ENCODE peak calls at places on chromosomes 5 and 9, in six cellular contexts. One of them, this sample, is unnamed.

GRCh38 chr5:128015978-128016377 is 67.6 kb upstream of the SLC12A2 start:
- DNase-seq in amygdala: no peak
- DNase-seq in effector CD4-positive, alpha-beta T cell: no peak
- DNase-seq in hepatic stellate cell: no peak
- DNase-seq in colonic mucosa: no peak
- DNase-seq in iPS-NIHi11: no peak
- DNase-seq in this sample: no peak

GRCh38 chr9:16675131-16675530 is 195.3 kb downstream of the BNC2 start:
- DNase-seq in hepatic stellate cell: no peak
- DNase-seq in iPS-NIHi11: no peak
- DNase-seq in amygdala: no peak
- DNase-seq in effector CD4-positive, alpha-beta T cell: no peak
- DNase-seq in colonic mucosa: no peak
- DNase-seq in this sample: no peak

GRCh38 chr9:131618785-131619184 is 73.5 kb downstream of the PRRT1B start:
- DNase-seq in colonic mucosa: no peak
- DNase-seq in iPS-NIHi11: no peak
- DNase-seq in effector CD4-positive, alpha-beta T cell: no peak
- DNase-seq in amygdala: no peak
- DNase-seq in hepatic stellate cell: no peak
- DNase-seq in this sample: no peak

GRCh38 chr5:114221807-114222206 is 140.1 kb upstream of the KCNN2 start:
- DNase-seq in amygdala: no peak
- DNase-seq in iPS-NIHi11: no peak
- DNase-seq in colonic mucosa: no peak
- DNase-seq in hepatic stellate cell: no peak
- DNase-seq in effector CD4-positive, alpha-beta T cell: no peak
- DNase-seq in this sample: no peak

GRCh38 chr5:10685103-10685502 is 75.9 kb downstream of the DAP start:
- DNase-seq in amygdala: no peak
- DNase-seq in effector CD4-positive, alpha-beta T cell: no peak
- DNase-seq in hepatic stellate cell: no peak
- DNase-seq in iPS-NIHi11: no peak
- DNase-seq in colonic mucosa: no peak
- DNase-seq in this sample: no peak

GRCh38 chr9:108151161-108151586 is 661.6 kb upstream of the KLF4 start:
- DNase-seq in effector CD4-positive, alpha-beta T cell: no peak
- DNase-seq in colonic mucosa: no peak
- DNase-seq in hepatic stellate cell: no peak
- DNase-seq in amygdala: no peak
- DNase-seq in iPS-NIHi11: no peak
- DNase-seq in this sample: no peak

GRCh38 chr5:59525957-59526356 is 367.6 kb downstream of the PDE4D start:
- DNase-seq in effector CD4-positive, alpha-beta T cell: no peak
- DNase-seq in amygdala: no peak
- DNase-seq in iPS-NIHi11: no peak
- DNase-seq in hepatic stellate cell: peak; percentile 13
- DNase-seq in colonic mucosa: no peak
- DNase-seq in this sample: no peak

GRCh38 chr5:150616024-150616470 is 24.4 kb upstream of the SYNPO start:
- DNase-seq in effector CD4-positive, alpha-beta T cell: no peak
- DNase-seq in hepatic stellate cell: no peak
- DNase-seq in colonic mucosa: peak; percentile 92
- DNase-seq in iPS-NIHi11: no peak
- DNase-seq in amygdala: no peak
- DNase-seq in this sample: no peak

GRCh38 chr9:70971698-70972097 is 149.7 kb downstream of the TRPM3 start:
- DNase-seq in amygdala: no peak
- DNase-seq in effector CD4-positive, alpha-beta T cell: no peak
- DNase-seq in iPS-NIHi11: no peak
- DNase-seq in hepatic stellate cell: no peak
- DNase-seq in colonic mucosa: no peak
- DNase-seq in this sample: no peak

GRCh38 chr9:128979111-128979510 is 31.6 kb downstream of the NUP188 start:
- DNase-seq in iPS-NIHi11: no peak
- DNase-seq in colonic mucosa: no peak
- DNase-seq in hepatic stellate cell: no peak
- DNase-seq in effector CD4-positive, alpha-beta T cell: no peak
- DNase-seq in amygdala: no peak
- DNase-seq in this sample: no peak

GRCh38 chr9:113511856-113512761 is 48.6 kb downstream of the RGS3 start:
- DNase-seq in amygdala: no peak
- DNase-seq in iPS-NIHi11: no peak
- DNase-seq in effector CD4-positive, alpha-beta T cell: peak; percentile 48
- DNase-seq in hepatic stellate cell: peak; percentile 79
- DNase-seq in colonic mucosa: no peak
- DNase-seq in this sample: peak; percentile 85

GRCh38 chr9:5485365-5486085 is 24.8 kb upstream of the PDCD1LG2 start:
- DNase-seq in amygdala: no peak
- DNase-seq in iPS-NIHi11: no peak
- DNase-seq in colonic mucosa: no peak
- DNase-seq in effector CD4-positive, alpha-beta T cell: no peak
- DNase-seq in hepatic stellate cell: no peak
- DNase-seq in this sample: no peak

GRCh38 chr5:14364576-14365472 is 216.8 kb upstream of the OTULINL start:
- DNase-seq in amygdala: no peak
- DNase-seq in effector CD4-positive, alpha-beta T cell: no peak
- DNase-seq in hepatic stellate cell: no peak
- DNase-seq in colonic mucosa: peak; percentile 36
- DNase-seq in iPS-NIHi11: peak; percentile 75
- DNase-seq in this sample: no peak

GRCh38 chr9:95058121-95058785 is 259.3 kb downstream of the FANCC start:
- DNase-seq in amygdala: no peak
- DNase-seq in hepatic stellate cell: no peak
- DNase-seq in iPS-NIHi11: no peak
- DNase-seq in colonic mucosa: no peak
- DNase-seq in effector CD4-positive, alpha-beta T cell: no peak
- DNase-seq in this sample: no peak

GRCh38 chr9:130196643-130197042 is 24.4 kb downstream of the NCS1 start:
- DNase-seq in iPS-NIHi11: no peak
- DNase-seq in amygdala: no peak
- DNase-seq in colonic mucosa: no peak
- DNase-seq in hepatic stellate cell: no peak
- DNase-seq in effector CD4-positive, alpha-beta T cell: no peak
- DNase-seq in this sample: no peak

GRCh38 chr5:172159016-172159415 is 29.0 kb downstream of the STK10 start:
- DNase-seq in effector CD4-positive, alpha-beta T cell: no peak
- DNase-seq in amygdala: no peak
- DNase-seq in colonic mucosa: no peak
- DNase-seq in iPS-NIHi11: no peak
- DNase-seq in hepatic stellate cell: no peak
- DNase-seq in this sample: no peak

GRCh38 chr9:31683126-31683525 is 701.3 kb upstream of the ACO1 start:
- DNase-seq in amygdala: no peak
- DNase-seq in effector CD4-positive, alpha-beta T cell: no peak
- DNase-seq in iPS-NIHi11: no peak
- DNase-seq in hepatic stellate cell: no peak
- DNase-seq in colonic mucosa: no peak
- DNase-seq in this sample: no peak

GRCh38 chr5:14197056-14197455 is 53.9 kb downstream of the TRIO start:
- DNase-seq in amygdala: no peak
- DNase-seq in effector CD4-positive, alpha-beta T cell: no peak
- DNase-seq in iPS-NIHi11: no peak
- DNase-seq in colonic mucosa: no peak
- DNase-seq in hepatic stellate cell: no peak
- DNase-seq in this sample: no peak

GRCh38 chr5:143433680-143434079 is 30.2 kb upstream of the NR3C1 start:
- DNase-seq in effector CD4-positive, alpha-beta T cell: no peak
- DNase-seq in amygdala: no peak
- DNase-seq in hepatic stellate cell: no peak
- DNase-seq in iPS-NIHi11: no peak
- DNase-seq in colonic mucosa: no peak
- DNase-seq in this sample: no peak

GRCh38 chr5:36641416-36641815 is 35.0 kb downstream of the SLC1A3 start:
- DNase-seq in effector CD4-positive, alpha-beta T cell: no peak
- DNase-seq in iPS-NIHi11: no peak
- DNase-seq in hepatic stellate cell: no peak
- DNase-seq in colonic mucosa: no peak
- DNase-seq in amygdala: no peak
- DNase-seq in this sample: no peak

GRCh38 chr9:37555786-37556185 is 20.4 kb downstream of the FBXO10 start:
- DNase-seq in hepatic stellate cell: peak; percentile 54
- DNase-seq in effector CD4-positive, alpha-beta T cell: no peak
- DNase-seq in amygdala: no peak
- DNase-seq in colonic mucosa: no peak
- DNase-seq in iPS-NIHi11: no peak
- DNase-seq in this sample: no peak

GRCh38 chr5:166499452-166500240 is 1791.8 kb upstream of the WWC1 start:
- DNase-seq in effector CD4-positive, alpha-beta T cell: no peak
- DNase-seq in hepatic stellate cell: no peak
- DNase-seq in amygdala: no peak
- DNase-seq in iPS-NIHi11: no peak
- DNase-seq in colonic mucosa: no peak
- DNase-seq in this sample: no peak

GRCh38 chr9:120970249-120970648 is 43.7 kb upstream of the TRAF1 start:
- DNase-seq in hepatic stellate cell: no peak
- DNase-seq in effector CD4-positive, alpha-beta T cell: no peak
- DNase-seq in iPS-NIHi11: no peak
- DNase-seq in colonic mucosa: no peak
- DNase-seq in amygdala: no peak
- DNase-seq in this sample: no peak

GRCh38 chr5:111126896-111127295 is 34.7 kb downstream of the WDR36 start:
- DNase-seq in colonic mucosa: no peak
- DNase-seq in hepatic stellate cell: no peak
- DNase-seq in amygdala: no peak
- DNase-seq in effector CD4-positive, alpha-beta T cell: no peak
- DNase-seq in iPS-NIHi11: no peak
- DNase-seq in this sample: no peak

GRCh38 chr9:28073278-28073677 is 500.0 kb upstream of the C9orf72 start:
- DNase-seq in effector CD4-positive, alpha-beta T cell: no peak
- DNase-seq in iPS-NIHi11: peak; percentile 21
- DNase-seq in amygdala: no peak
- DNase-seq in hepatic stellate cell: no peak
- DNase-seq in colonic mucosa: peak; percentile 20
- DNase-seq in this sample: no peak

GRCh38 chr9:84054341-84055010 is 73.9 kb downstream of the RMI1 start:
- DNase-seq in iPS-NIHi11: no peak
- DNase-seq in effector CD4-positive, alpha-beta T cell: no peak
- DNase-seq in amygdala: no peak
- DNase-seq in colonic mucosa: no peak
- DNase-seq in hepatic stellate cell: no peak
- DNase-seq in this sample: no peak

GRCh38 chr9:114619205-114619758 is 8.2 kb downstream of the TMEM268 start:
- DNase-seq in iPS-NIHi11: no peak
- DNase-seq in amygdala: no peak
- DNase-seq in hepatic stellate cell: no peak
- DNase-seq in effector CD4-positive, alpha-beta T cell: no peak
- DNase-seq in colonic mucosa: no peak
- DNase-seq in this sample: no peak

GRCh38 chr9:124506433-124506832 is 766 bp downstream of the NR5A1 start:
- DNase-seq in effector CD4-positive, alpha-beta T cell: no peak
- DNase-seq in iPS-NIHi11: no peak
- DNase-seq in hepatic stellate cell: no peak
- DNase-seq in colonic mucosa: no peak
- DNase-seq in amygdala: no peak
- DNase-seq in this sample: no peak

GRCh38 chr9:108953983-108954574 is 19.9 kb downstream of the ABITRAM start:
- DNase-seq in hepatic stellate cell: peak; percentile 37
- DNase-seq in iPS-NIHi11: peak; percentile 15
- DNase-seq in amygdala: no peak
- DNase-seq in effector CD4-positive, alpha-beta T cell: no peak
- DNase-seq in colonic mucosa: no peak
- DNase-seq in this sample: no peak

This sample was measured in activated gamma-delta T cell treated with Interleukin-2 at 50 U/mL for 16 hours.